ENCODE peak calls at places on chromosomes 12 and 14, in eight cellular contexts. A, R, O, S, P, D, Y and C are unnamed samples.

GRCh38 chr12:115572440-115572839 is 705.1 kb downstream of the MED13L start:
- DNase-seq in A (no peak), R (no peak), O (no peak), S (no peak), P (no peak), D (no peak), Y (peak; percentile 25), C (no peak)

GRCh38 chr12:106120578-106121105 is 18.1 kb downstream of the NUAK1 start:
- DNase-seq in A (no peak), R (no peak), O (peak; percentile 43), S (no peak), P (no peak), D (no peak), Y (no peak), C (peak; percentile 31)

GRCh38 chr14:101122114-101122854 is 218.8 kb upstream of the RTL1 start:
- DNase-seq in A (no peak), R (peak; percentile 37), O (no peak), S (peak; percentile 20), P (no peak), D (no peak), Y (no peak), C (no peak)

GRCh38 chr12:10341892-10342509 is 34.3 kb downstream of the KLRD1 start:
- DNase-seq in A (no peak), R (no peak), O (no peak), S (no peak), P (no peak), D (no peak), Y (peak; percentile 21), C (no peak)

GRCh38 chr14:35083530-35084150 is 37.6 kb downstream of the FAM177A1 start:
- DNase-seq in A (no peak), R (no peak), O (no peak), S (no peak), P (no peak), D (no peak), Y (no peak), C (peak; percentile 36)

GRCh38 chr12:125492354-125493270 is 427.4 kb downstream of the AACS start:
- DNase-seq in A (no peak), R (no peak), O (no peak), S (no peak), P (no peak), D (no peak), Y (no peak), C (no peak)

GRCh38 chr14:32023540-32023939 is 53.6 kb upstream of the ARHGAP5 start:
- DNase-seq in A (no peak), R (no peak), O (no peak), S (no peak), P (no peak), D (no peak), Y (peak; percentile 20), C (no peak)

GRCh38 chr14:74083784-74084276 is 423 bp downstream of the ALDH6A1 start:
- DNase-seq in A (no peak), R (no peak), O (no peak), S (no peak), P (no peak), D (no peak), Y (no peak), C (no peak)

GRCh38 chr12:96187675-96188355 is 6.4 kb upstream of the ELK3 start:
- DNase-seq in A (no peak), R (no peak), O (no peak), S (no peak), P (no peak), D (no peak), Y (peak; percentile 71), C (no peak)

DNA sequence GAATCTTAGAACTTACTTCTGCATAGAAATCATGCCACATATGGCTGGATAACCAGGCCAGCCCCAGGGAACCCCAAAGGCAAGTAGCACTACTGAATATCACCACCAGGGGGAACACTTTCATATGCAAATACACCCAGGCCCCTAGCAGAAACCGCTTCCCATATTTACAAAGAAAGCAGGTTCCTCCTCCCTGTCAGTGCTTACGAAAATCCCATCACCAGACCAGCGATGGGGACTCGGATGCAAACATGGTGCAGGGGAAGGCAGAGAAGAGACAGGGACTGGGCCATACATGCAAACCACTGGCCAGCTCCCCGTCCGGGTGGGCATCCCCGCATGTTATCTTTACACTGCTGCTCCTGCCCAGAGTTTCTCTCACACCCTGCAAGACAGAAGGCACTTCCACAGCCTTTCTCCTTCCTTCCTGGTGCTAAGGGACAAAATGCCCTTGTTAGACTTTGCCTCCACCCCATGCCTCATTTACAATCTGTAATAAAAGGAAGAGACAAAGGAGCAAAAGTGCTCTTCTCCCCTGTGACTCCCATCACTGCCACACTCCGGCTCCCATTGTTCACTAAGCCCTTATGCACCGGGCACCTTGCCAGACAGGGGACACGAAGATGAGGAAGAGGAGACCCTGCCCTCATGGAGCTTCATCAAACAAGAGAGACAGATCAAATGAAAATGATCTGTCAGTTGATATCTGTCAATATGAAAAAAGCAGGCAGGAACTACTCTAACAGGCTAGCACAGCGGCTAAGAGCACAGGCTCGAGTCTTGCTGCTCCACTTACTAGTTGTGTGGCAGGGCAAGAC is 62.3 kb downstream of the PTPN21 start:
- DNase-seq in A (peak; percentile 64), R (no peak), O (peak; percentile 64), S (peak; percentile 83), P (peak; percentile 41), D (peak; percentile 53), Y (peak; percentile 81), C (peak; percentile 74)
- H3K4me1 ChIP-seq in A (no peaks in the 10 kb centered on the region), R (peaks cover 9% of the 10 kb centered on the region), O (no peaks in the 10 kb centered on the region), S (no peaks in the 10 kb centered on the region), P (no peaks in the 10 kb centered on the region), D (peaks cover 2% of the 10 kb centered on the region), Y (no peaks in the 10 kb centered on the region), C (no peaks in the 10 kb centered on the region)

DNA sequence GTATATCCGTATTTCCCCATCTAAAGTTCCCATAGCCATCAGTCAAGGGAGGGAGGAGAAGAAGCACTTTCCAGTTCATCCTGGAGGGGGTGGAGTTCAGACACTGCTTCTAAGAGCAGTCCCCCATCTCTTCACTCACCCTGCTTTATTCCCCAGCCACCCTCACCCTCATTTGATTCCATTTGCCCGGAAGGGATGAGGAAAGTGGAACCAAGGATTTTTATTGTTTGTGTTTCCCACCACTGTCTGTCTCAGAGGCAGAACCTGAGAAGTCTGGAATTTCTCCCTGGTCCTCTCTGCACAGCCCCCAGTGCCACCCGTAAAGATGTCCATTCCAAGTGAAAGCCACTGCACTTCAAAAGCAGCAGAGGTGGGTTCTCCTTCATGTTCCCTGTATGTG is 134.2 kb upstream of the HIF1A start:
- DNase-seq in A (peak; percentile 11), R (no peak), O (no peak), S (no peak), P (no peak), D (no peak), Y (peak; percentile 67), C (no peak)
- TF ChIP-seq CTCF in A (no peak), R (no peak), O (no peak), S (no peak), P (no peak), D (no peak), Y (no peak), C (no peak)

GRCh38 chr12:47739959-47740358 is 14.7 kb upstream of the ENDOU start:
- DNase-seq in A (peak; percentile 64), R (no peak), O (no peak), S (no peak), P (no peak), D (no peak), Y (no peak), C (peak; percentile 69)
- H3K4me1 ChIP-seq in A (peaks cover 35% of the 10 kb centered on the region), R (peaks cover 48% of the 10 kb centered on the region), O (peaks cover 46% of the 10 kb centered on the region), S (peaks cover 30% of the 10 kb centered on the region), P (peaks cover 14% of the 10 kb centered on the region), D (peaks cover 31% of the 10 kb centered on the region), Y (peaks cover 18% of the 10 kb centered on the region), C (peaks cover 34% of the 10 kb centered on the region)

GRCh38 chr14:69644814-69645213 is 33.4 kb downstream of the SUSD6 start:
- DNase-seq in A (no peak), R (no peak), O (no peak), S (no peak), P (no peak), D (no peak), Y (no peak), C (no peak)
- TF ChIP-seq CTCF in A (no peak), R (no peak), O (no peak), S (no peak), P (no peak), D (no peak), Y (no peak), C (no peak)

GRCh38 chr12:111411187-111411764 is 5.6 kb downstream of the SH2B3 start:
- DNase-seq in A (no peak), R (no peak), O (peak; percentile 50), S (no peak), P (no peak), D (no peak), Y (no peak), C (no peak)

GRCh38 chr12:111410229-111411186 is 4.8 kb downstream of the SH2B3 start:
- DNase-seq in A (no peak), R (no peak), O (no peak), S (no peak), P (no peak), D (no peak), Y (peak; percentile 35), C (no peak)

GRCh38 chr12:111413442-111414086 is 7.8 kb downstream of the SH2B3 start:
- DNase-seq in A (no peak), R (no peak), O (peak; percentile 76), S (no peak), P (no peak), D (no peak), Y (peak; percentile 62), C (peak; percentile 56)

GRCh38 chr12:111412830-111413441 is 7.2 kb downstream of the SH2B3 start:
- DNase-seq in A (no peak), R (no peak), O (no peak), S (no peak), P (no peak), D (no peak), Y (no peak), C (no peak)

DNA sequence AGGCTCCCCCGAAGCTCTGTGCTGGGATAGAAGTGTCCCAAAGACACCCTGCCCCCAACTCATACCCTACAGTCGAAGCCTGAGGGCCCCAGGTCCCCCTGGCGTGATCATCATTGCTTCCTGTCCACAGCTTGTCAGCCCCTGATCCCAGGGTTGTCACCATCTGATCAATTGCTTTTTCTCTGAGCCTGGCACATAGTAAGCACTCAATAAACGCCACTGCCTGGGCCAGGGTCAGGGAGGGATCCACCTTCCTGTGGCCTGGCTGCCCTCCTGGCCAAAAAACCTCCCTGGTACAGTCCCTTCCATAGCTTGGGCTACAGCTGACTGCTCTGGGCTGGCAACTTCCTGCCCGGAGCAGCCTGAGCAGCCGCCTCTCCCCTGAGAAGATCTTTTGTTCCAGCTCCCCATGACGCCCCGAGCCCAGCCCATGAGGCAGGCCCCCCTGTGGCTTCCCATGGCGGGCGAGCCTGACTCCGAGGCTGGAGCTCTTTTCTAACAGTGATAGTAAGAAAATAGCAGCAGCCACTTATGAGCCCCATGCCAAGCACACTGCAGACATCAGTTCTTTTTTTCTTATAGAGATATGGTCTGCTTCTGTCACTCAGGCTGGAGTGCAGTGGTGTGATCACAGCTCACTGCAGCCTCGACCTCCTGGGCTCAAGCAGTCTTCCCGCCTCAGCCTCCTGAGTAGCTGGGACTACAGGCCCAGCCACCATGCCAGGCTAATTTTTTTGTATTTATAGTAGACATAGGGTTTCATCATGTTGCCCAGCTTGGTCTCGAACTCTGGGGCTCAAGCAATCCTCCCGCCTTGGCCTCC is 6.5 kb downstream of the SH2B3 start:
- DNase-seq in A (no peak), R (no peak), O (no peak), S (no peak), P (no peak), D (no peak), Y (no peak), C (no peak)
- H3K4me1 ChIP-seq in A (peaks cover 65% of the 10 kb centered on the region), R (peaks cover 51% of the 10 kb centered on the region), O (peaks cover 62% of the 10 kb centered on the region), S (peaks cover 39% of the 10 kb centered on the region), P (no peaks in the 10 kb centered on the region), D (peaks cover 8% of the 10 kb centered on the region), Y (peaks cover 52% of the 10 kb centered on the region), C (peaks cover 62% of the 10 kb centered on the region)

GRCh38 chr12:126570571-126570970 is 1505.3 kb downstream of the AACS start:
- DNase-seq in A (no peak), R (no peak), O (no peak), S (no peak), P (no peak), D (no peak), Y (no peak), C (no peak)
- TF ChIP-seq CTCF in A (no peak), R (no peak), O (no peak), S (no peak), P (no peak), D (no peak), Y (no peak), C (no peak)